ENCODE peak calls at places on chromosome 11, in five cellular contexts. W is effector memory CD8-positive, alpha-beta T cell; I is adrenal gland; G is brain pericyte; A is mesenchymal stem cell. Q is an unnamed sample.

GRCh38 chr11:130706572-130706971 is 209.7 kb downstream of the SNX19 start:
- DNase-seq in W (no peak), I (no peak), G (no peak), A (no peak), Q (no peak)

GRCh38 chr11:96736591-96736990 is 346.8 kb downstream of the JRKL start:
- DNase-seq in W (no peak), I (no peak), G (no peak), A (no peak), Q (no peak)

GRCh38 chr11:41950470-41951143 is 491.2 kb upstream of the LRRC4C start:
- DNase-seq in W (no peak), I (no peak), G (no peak), A (no peak), Q (peak; percentile 25)

GRCh38 chr11:76630600-76630999 is 39.9 kb downstream of the LRRC32 start:
- DNase-seq in W (no peak), I (no peak), G (no peak), A (no peak), Q (no peak)

GRCh38 chr11:66071326-66071870 is 1.3 kb downstream of the PACS1 start:
- DNase-seq in W (no peak), I (no peak), G (no peak), A (no peak), Q (no peak)

GRCh38 chr11:71190551-71190950 is 61.8 kb downstream of the SHANK2 start:
- DNase-seq in W (no peak), I (no peak), G (no peak), A (no peak), Q (no peak)

GRCh38 chr11:110470716-110471115 is 41.0 kb downstream of the FDX1 start:
- DNase-seq in W (no peak), I (no peak), G (no peak), A (no peak), Q (no peak)

GRCh38 chr11:71200761-71201160 is 51.6 kb downstream of the SHANK2 start:
- DNase-seq in W (no peak), I (no peak), G (no peak), A (no peak), Q (no peak)

GRCh38 chr11:115396533-115396932 is 107.7 kb downstream of the CADM1 start:
- DNase-seq in W (no peak), I (no peak), G (no peak), A (no peak), Q (no peak)

GRCh38 chr11:125165664-125166346 is 1.3 kb downstream of the PKNOX2 start:
- DNase-seq in W (no peak), I (no peak), G (no peak), A (peak; percentile 65), Q (no peak)